ENCODE peak calls at places on chromosomes 5 and 9, in four cellular contexts. X, F, G and D are unnamed samples.

GRCh38 chr9:89431930-89432725 is 65.8 kb downstream of the SEMA4D start:
- DNase-seq in X (peak), F (no peak), G (no peak), D (no peak)

GRCh38 chr9:119368179-119368578 is 1.1 kb downstream of the BRINP1 start:
- DNase-seq in X (no peak), F (peak), G (no peak), D (no peak)

GRCh38 chr5:56669534-56670483 is 145.5 kb upstream of the MAP3K1 start:
- DNase-seq in X (no peak), F (peak), G (no peak), D (no peak)

GRCh38 chr9:122814545-122814944 is 13.8 kb downstream of the PDCL start:
- DNase-seq in X (no peak), F (no peak), G (no peak), D (no peak)

GRCh38 chr9:35537898-35538297 is 48.0 kb downstream of the RUSC2 start:
- DNase-seq in X (no peak), F (no peak), G (no peak), D (no peak)

GRCh38 chr5:171479776-171480125 is 60.3 kb downstream of the FGF18 start:
- DNase-seq in X (no peak), F (no peak), G (no peak), D (no peak)

GRCh38 chr5:56290378-56291057 is 57.4 kb upstream of the ANKRD55 start:
- DNase-seq in X (no peak), F (no peak), G (no peak), D (no peak)

GRCh38 chr9:97445119-97445701 is 33.3 kb downstream of the TDRD7 start:
- DNase-seq in X (no peak), F (no peak), G (no peak), D (no peak)

GRCh38 chr9:6782981-6783380 is 25.2 kb downstream of the KDM4C start:
- DNase-seq in X (no peak), F (no peak), G (no peak), D (peak)

GRCh38 chr5:9483251-9483650 is 62.6 kb downstream of the SEMA5A start:
- DNase-seq in X (no peak), F (no peak), G (no peak), D (no peak)

GRCh38 chr5:169716287-169716686 is 79.2 kb downstream of the DOCK2 start:
- DNase-seq in X (no peak), F (no peak), G (no peak), D (no peak)

GRCh38 chr5:97636766-97637165 is 453.7 kb upstream of the RIOK2 start:
- DNase-seq in X (no peak), F (no peak), G (no peak), D (no peak)

GRCh38 chr5:160284271-160284670 is 28.1 kb downstream of the CCNJL start:
- DNase-seq in X (no peak), F (no peak), G (no peak), D (no peak)

GRCh38 chr5:73188764-73189521 is 15.9 kb downstream of the TMEM174 start:
- DNase-seq in X (no peak), F (peak), G (no peak), D (no peak)

GRCh38 chr5:156556666-156557401 is 229.9 kb downstream of the SGCD start:
- DNase-seq in X (no peak), F (no peak), G (no peak), D (no peak)

GRCh38 chr9:32265037-32265436 is 119.4 kb upstream of the ACO1 start:
- DNase-seq in X (no peak), F (no peak), G (no peak), D (no peak)

GRCh38 chr5:165504716-165505115 is 1999.3 kb downstream of the MAT2B start:
- DNase-seq in X (no peak), F (peak), G (no peak), D (no peak)

GRCh38 chr5:43042176-43042625 is 2.1 kb upstream of the ANXA2R start:
- DNase-seq in X (peak), F (no peak), G (peak), D (no peak)

GRCh38 chr5:98942849-98943248 is 14.0 kb upstream of the CHD1 start:
- DNase-seq in X (no peak), F (no peak), G (no peak), D (no peak)

GRCh38 chr5:179795863-179796833 is 2.4 kb downstream of the LTC4S start:
- DNase-seq in X (peak), F (peak), G (no peak), D (peak)

GRCh38 chr5:156326718-156327259 is at the start of gene SGCD:
- DNase-seq in X (no peak), F (peak), G (peak), D (peak)

GRCh38 chr5:178341091-178341960 is 108.7 kb upstream of the PHYKPL start:
- DNase-seq in X (no peak), F (no peak), G (no peak), D (no peak)

GRCh38 chr5:163770625-163771024 is 265.2 kb downstream of the MAT2B start:
- DNase-seq in X (no peak), F (no peak), G (no peak), D (no peak)

GRCh38 chr9:121655231-121655755 is 3.9 kb downstream of the DAB2IP start:
- DNase-seq in X (no peak), F (no peak), G (no peak), D (no peak)

GRCh38 chr5:42654645-42655044 is 102.0 kb upstream of the CCDC152 start:
- DNase-seq in X (no peak), F (no peak), G (no peak), D (no peak)

GRCh38 chr5:108720416-108720815 is 27.3 kb upstream of the FER start:
- DNase-seq in X (no peak), F (no peak), G (no peak), D (no peak)

GRCh38 chr9:105168935-105169334 is 75.5 kb upstream of the SLC44A1 start:
- DNase-seq in X (no peak), F (no peak), G (no peak), D (no peak)

GRCh38 chr5:21661129-21661528 is 1192.0 kb downstream of the CDH12 start:
- DNase-seq in X (no peak), F (no peak), G (no peak), D (no peak)

GRCh38 chr9:129476821-129477611 is 143.9 kb downstream of the C9orf50 start:
- DNase-seq in X (no peak), F (no peak), G (no peak), D (no peak)